ENCODE peak calls at places on chromosomes 2 and 18, in four cellular contexts. S is astrocyte of the hippocampus, U is GM12891, E is glutamatergic neuron. R is an unnamed sample.

GRCh38 chr2:151728736-151729415 is 5.4 kb downstream of the NEB start:
- DNase-seq in S (peak), U (no peak), E (no peak), R (no peak)

GRCh38 chr2:102839668-102840388 is 78.0 kb downstream of the TMEM182 start:
- DNase-seq in U (peak), E (peak), S (peak), R (peak)

GRCh38 chr2:60105868-60106267 is 447.6 kb downstream of the BCL11A start:
- DNase-seq in U (no peak), E (no peak), S (no peak), R (no peak)

GRCh38 chr2:160225722-160226121 is 25.6 kb upstream of the ITGB6 start:
- DNase-seq in S (peak), E (no peak), U (no peak), R (no peak)

GRCh38 chr2:127623388-127624320 is 22.3 kb upstream of the GPR17 start:
- DNase-seq in S (peak), E (peak), U (no peak), R (no peak)

GRCh38 chr2:239791727-239792648 is 233.2 kb downstream of the NDUFA10 start:
- DNase-seq in U (no peak), E (no peak), S (no peak), R (no peak)

GRCh38 chr18:45774065-45774521 is 50.1 kb downstream of the SLC14A1 start:
- DNase-seq in E (no peak), U (no peak), S (peak), R (no peak)

GRCh38 chr18:33901894-33902512 is 322.7 kb downstream of the NOL4 start:
- DNase-seq in U (no peak), E (no peak), S (no peak), R (no peak)

GRCh38 chr2:129777757-129778607 is 201.5 kb upstream of the RAB6C start:
- DNase-seq in E (peak), S (no peak), U (no peak), R (no peak)

GRCh38 chr2:232542715-232543467 is 3.4 kb downstream of the CHRNG start:
- DNase-seq in E (no peak), U (no peak), S (no peak), R (no peak)

GRCh38 chr2:170716851-170717598 is 1.9 kb downstream of the SP5 start:
- DNase-seq in S (peak), U (no peak), E (peak), R (peak)

GRCh38 chr2:7672027-7672684 is 754.9 kb downstream of the RNF144A start:
- DNase-seq in E (peak), U (no peak), S (peak), R (peak)

GRCh38 chr18:8849696-8850095 is 144.3 kb downstream of the MTCL1 start:
- DNase-seq in U (no peak), S (no peak), E (no peak), R (no peak)

GRCh38 chr2:9596621-9597311 is 34.0 kb downstream of the YWHAQ start:
- DNase-seq in S (no peak), E (no peak), U (no peak), R (no peak)

GRCh38 chr2:232667989-232668583 is 29.0 kb upstream of the GIGYF2 start:
- DNase-seq in S (peak), U (no peak), E (no peak), R (no peak)

GRCh38 chr2:217396165-217396564 is 536.3 kb upstream of the TNP1 start:
- DNase-seq in S (peak), E (no peak), U (no peak), R (no peak)

GRCh38 chr18:69787825-69788547 is 159.7 kb downstream of the CD226 start:
- DNase-seq in E (no peak), S (peak), U (no peak), R (no peak)

GRCh38 chr2:222982010-222982908 is 69.7 kb upstream of the KCNE4 start:
- DNase-seq in S (peak), E (no peak), U (no peak), R (no peak)

GRCh38 chr2:28594029-28594368 is 98.1 kb downstream of the PLB1 start:
- DNase-seq in E (no peak), U (no peak), S (no peak), R (no peak)

GRCh38 chr2:168155036-168155435 is 92.4 kb downstream of the STK39 start:
- DNase-seq in S (no peak), E (no peak), U (no peak), R (no peak)

GRCh38 chr2:148781544-148781943 is 93.5 kb upstream of the KIF5C start:
- DNase-seq in U (no peak), E (no peak), S (no peak), R (no peak)

GRCh38 chr2:207805566-207806226 is 36.0 kb upstream of the FZD5 start:
- DNase-seq in E (no peak), S (no peak), U (no peak), R (no peak)

GRCh38 chr2:85145116-85145820 is 12.1 kb downstream of the TCF7L1 start:
- DNase-seq in S (no peak), E (no peak), U (no peak), R (no peak)

GRCh38 chr2:128536925-128537620 is 218.4 kb upstream of the HS6ST1 start:
- DNase-seq in U (no peak), E (no peak), S (peak), R (peak)

GRCh38 chr2:108124733-108125132 is 115.0 kb upstream of the SULT1C3 start:
- DNase-seq in S (no peak), U (no peak), E (no peak), R (no peak)

GRCh38 chr2:210557721-210558120 is 1.3 kb downstream of the CPS1 start:
- DNase-seq in E (no peak), U (no peak), S (no peak), R (no peak)

GRCh38 chr2:187590175-187590574 is 35.9 kb upstream of the TFPI start:
- DNase-seq in E (no peak), U (no peak), S (no peak), R (no peak)

GRCh38 chr2:160205511-160205910 is 5.4 kb upstream of the ITGB6 start:
- DNase-seq in U (no peak), E (no peak), S (peak), R (no peak)

GRCh38 chr18:23871410-23871809 is 143.1 kb upstream of the TTC39C start:
- DNase-seq in E (peak), S (peak), U (peak), R (no peak)

GRCh38 chr2:24543252-24543651 is 52.2 kb downstream of the NCOA1 start:
- DNase-seq in E (no peak), U (no peak), S (no peak), R (no peak)

GRCh38 chr2:222709191-222709891 is 37.9 kb downstream of the MOGAT1 start:
- DNase-seq in U (no peak), E (peak), S (peak), R (peak)

GRCh38 chr2:188032306-188032705 is 259.4 kb upstream of the GULP1 start:
- DNase-seq in S (no peak), U (no peak), E (no peak), R (no peak)

GRCh38 chr2:160339726-160340125 is 139.7 kb upstream of the ITGB6 start:
- DNase-seq in S (no peak), U (no peak), E (no peak), R (no peak)

GRCh38 chr2:40279479-40279878 is 172.4 kb downstream of the SLC8A1 start:
- DNase-seq in E (no peak), U (no peak), S (no peak), R (no peak)